ENCODE peak calls at places on chromosomes 3 and 15, in eight cellular contexts. X, Y, P, A, V, M, W and S are unnamed samples.

GRCh38 chr3:187020376-187020775 is 90.0 kb downstream of the ST6GAL1 start:
- DNase-seq in X (no peak), Y (no peak), P (no peak), A (no peak), V (no peak), M (no peak), W (no peak), S (no peak)

GRCh38 chr3:58063424-58063823 is 55.2 kb downstream of the FLNB start:
- DNase-seq in X (no peak), Y (no peak), P (peak), A (no peak), V (no peak), M (no peak), W (no peak), S (no peak)

GRCh38 chr3:136237961-136238649 is 12.0 kb upstream of the PCCB start:
- DNase-seq in X (no peak), Y (no peak), P (no peak), A (no peak), V (no peak), M (no peak), W (no peak), S (no peak)

GRCh38 chr15:68278345-68279217 is 1.0 kb downstream of the FEM1B start:
- DNase-seq in X (peak), Y (no peak), P (no peak), A (no peak), V (peak), M (no peak), W (no peak), S (no peak)

GRCh38 chr3:59581000-59581399 is 531.2 kb upstream of the CFAP20DC start:
- DNase-seq in X (no peak), Y (no peak), P (no peak), A (no peak), V (no peak), M (no peak), W (no peak), S (no peak)

GRCh38 chr3:120173056-120173675 is 78.9 kb upstream of the GSK3B start:
- DNase-seq in X (no peak), Y (no peak), P (no peak), A (no peak), V (no peak), M (no peak), W (no peak), S (no peak)

GRCh38 chr15:100803158-100803440 is 76.5 kb upstream of the ALDH1A3 start:
- DNase-seq in X (no peak), Y (no peak), P (no peak), A (peak), V (no peak), M (no peak), W (no peak), S (no peak)

GRCh38 chr3:34073961-34074360 is 275.5 kb downstream of the PDCD6IP start:
- DNase-seq in X (no peak), Y (no peak), P (no peak), A (no peak), V (no peak), M (no peak), W (no peak), S (no peak)

GRCh38 chr15:50358805-50359204 is 3.8 kb upstream of the GABPB1 start:
- DNase-seq in X (peak), Y (no peak), P (no peak), A (no peak), V (no peak), M (no peak), W (no peak), S (no peak)

GRCh38 chr15:53837263-53837662 is 77.8 kb upstream of the WDR72 start:
- DNase-seq in X (no peak), Y (no peak), P (no peak), A (peak), V (no peak), M (no peak), W (peak), S (peak)

GRCh38 chr15:101664303-101664913 is 12.2 kb upstream of the TM2D3 start:
- DNase-seq in X (no peak), Y (no peak), P (no peak), A (no peak), V (no peak), M (no peak), W (no peak), S (no peak)

GRCh38 chr3:11434017-11434526 is 161.9 kb downstream of the ATG7 start:
- DNase-seq in X (peak), Y (no peak), P (peak), A (peak), V (no peak), M (no peak), W (no peak), S (no peak)

GRCh38 chr3:29186131-29186599 is 94.7 kb upstream of the RBMS3 start:
- DNase-seq in X (no peak), Y (no peak), P (no peak), A (no peak), V (no peak), M (no peak), W (no peak), S (no peak)

GRCh38 chr15:56683925-56684324 is 49.4 kb downstream of the ZNF280D start:
- DNase-seq in X (no peak), Y (no peak), P (no peak), A (no peak), V (no peak), M (no peak), W (no peak), S (peak)

GRCh38 chr3:9349321-9350117 is 13.3 kb upstream of the THUMPD3 start:
- DNase-seq in X (no peak), Y (no peak), P (no peak), A (no peak), V (no peak), M (no peak), W (no peak), S (no peak)

GRCh38 chr3:111761309-111761795 is 97.7 kb upstream of the PHLDB2 start:
- DNase-seq in X (peak), Y (no peak), P (no peak), A (no peak), V (peak), M (no peak), W (no peak), S (no peak)

GRCh38 chr15:48928877-48929538 is 34.7 kb downstream of the SHC4 start:
- DNase-seq in X (no peak), Y (no peak), P (no peak), A (no peak), V (no peak), M (no peak), W (no peak), S (no peak)

GRCh38 chr3:127822166-127822835 is at the start of gene MGLL:
- DNase-seq in X (peak), Y (peak), P (peak), A (no peak), V (no peak), M (no peak), W (peak), S (no peak)

GRCh38 chr15:90921887-90922286 is 10.5 kb downstream of the HDDC3 start:
- DNase-seq in X (no peak), Y (no peak), P (no peak), A (no peak), V (no peak), M (no peak), W (no peak), S (no peak)

GRCh38 chr3:46492890-46493547 is 4.8 kb upstream of the RTP3 start:
- DNase-seq in X (no peak), Y (no peak), P (no peak), A (no peak), V (no peak), M (no peak), W (no peak), S (no peak)

GRCh38 chr3:51706788-51707731 is at the start of gene GRM2:
- DNase-seq in X (peak), Y (peak), P (peak), A (peak), V (peak), M (no peak), W (peak), S (peak)

GRCh38 chr3:111808439-111808838 is 50.6 kb upstream of the PHLDB2 start:
- DNase-seq in X (no peak), Y (no peak), P (no peak), A (no peak), V (no peak), M (no peak), W (no peak), S (no peak)

GRCh38 chr15:67741313-67741712 is 84.0 kb upstream of the SKOR1 start:
- DNase-seq in X (no peak), Y (no peak), P (no peak), A (no peak), V (no peak), M (no peak), W (no peak), S (peak)

GRCh38 chr3:41200669-41201021 is 1.3 kb downstream of the CTNNB1 start:
- DNase-seq in X (no peak), Y (no peak), P (no peak), A (no peak), V (no peak), M (no peak), W (no peak), S (peak)

GRCh38 chr15:71748327-71748726 is 62.0 kb upstream of the NR2E3 start:
- DNase-seq in X (no peak), Y (no peak), P (no peak), A (no peak), V (no peak), M (no peak), W (no peak), S (no peak)

GRCh38 chr3:64238971-64239667 is 13.9 kb upstream of the PRICKLE2 start:
- DNase-seq in X (peak), Y (peak), P (peak), A (peak), V (peak), M (no peak), W (no peak), S (no peak)

GRCh38 chr3:52891615-52892081 is 5.7 kb downstream of the STIMATE start:
- DNase-seq in X (no peak), Y (no peak), P (no peak), A (no peak), V (no peak), M (no peak), W (no peak), S (no peak)

GRCh38 chr3:140298569-140299070 is 363.6 kb downstream of the CLSTN2 start:
- DNase-seq in X (no peak), Y (no peak), P (no peak), A (no peak), V (no peak), M (no peak), W (no peak), S (no peak)

DNA sequence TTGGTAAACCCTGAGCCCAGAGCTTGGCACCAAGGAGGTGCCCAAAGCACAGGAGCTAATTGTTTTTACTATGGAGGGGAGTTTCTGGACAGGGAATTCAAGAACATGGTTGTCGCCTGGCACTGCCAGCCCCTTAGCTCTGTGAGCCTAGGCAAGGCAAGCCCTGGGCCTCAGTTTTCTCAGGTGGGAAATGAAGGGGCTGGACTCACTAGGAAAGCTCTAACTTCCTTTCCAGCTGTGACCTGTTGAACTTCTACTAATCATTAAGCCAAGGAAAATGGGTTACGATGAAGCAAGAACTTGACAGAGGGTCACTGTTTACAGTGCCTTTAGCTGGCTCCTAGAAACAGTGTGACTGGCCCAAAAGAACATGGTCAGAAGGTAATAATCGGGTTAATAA is 277.2 kb downstream of the SHQ1 start:
- DNase-seq in X (no peak), Y (no peak), P (no peak), A (no peak), V (no peak), M (no peak), W (no peak), S (no peak)
- H3K27ac ChIP-seq in X (no peak), Y (no peak), P (no peak), A (no peak), V (no peak), M (no peak), W (no peak), S (no peak)

DNA sequence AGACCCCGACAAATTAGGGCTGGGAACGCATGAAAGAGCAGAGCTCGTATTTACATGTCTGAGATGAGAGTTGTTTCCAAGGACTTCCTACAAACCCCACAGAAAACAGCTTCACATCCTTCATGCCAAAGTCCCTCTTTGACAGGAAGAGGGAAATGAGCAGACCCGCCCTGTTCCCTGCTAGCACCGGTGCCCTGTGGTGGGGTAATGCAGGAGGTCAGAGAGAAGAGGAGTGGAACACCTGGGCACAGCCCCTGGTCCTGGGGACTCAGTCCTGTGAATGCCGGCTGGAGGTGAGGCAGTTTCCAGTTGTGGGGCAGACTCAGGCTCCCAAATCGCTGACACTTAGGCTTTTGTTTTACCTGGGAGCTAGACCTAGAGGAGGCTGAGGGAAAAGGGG is 4.0 kb downstream of the PLA2G4D start:
- DNase-seq in X (no peak), Y (peak), P (no peak), A (no peak), V (no peak), M (no peak), W (no peak), S (no peak)
- TF ChIP-seq CTCF in X (no peak), Y (no peak), P (no peak), A (no peak), V (no peak), M (no peak), W (no peak), S (no peak)

GRCh38 chr15:60575995-60576394 is 97.1 kb upstream of the ICE2 start:
- DNase-seq in X (no peak), Y (peak), P (no peak), A (no peak), V (no peak), M (no peak), W (no peak), S (no peak)
- H3K27ac ChIP-seq in X (no peak), Y (no peak), P (no peak), A (no peak), V (no peak), M (no peak), W (no peak), S (no peak)

GRCh38 chr3:142154186-142154585 is 4.8 kb upstream of the TFDP2 start:
- DNase-seq in X (no peak), Y (no peak), P (no peak), A (no peak), V (no peak), M (no peak), W (no peak), S (no peak)

GRCh38 chr3:142151240-142151639 is 1.9 kb upstream of the TFDP2 start:
- DNase-seq in X (no peak), Y (no peak), P (no peak), A (no peak), V (no peak), M (no peak), W (no peak), S (no peak)

GRCh38 chr3:142150271-142150670 is 927 bp upstream of the TFDP2 start:
- DNase-seq in X (no peak), Y (no peak), P (no peak), A (no peak), V (no peak), M (no peak), W (no peak), S (no peak)

GRCh38 chr3:142151828-142152227 is 2.5 kb upstream of the TFDP2 start:
- DNase-seq in X (no peak), Y (no peak), P (no peak), A (no peak), V (no peak), M (no peak), W (no peak), S (no peak)

DNA sequence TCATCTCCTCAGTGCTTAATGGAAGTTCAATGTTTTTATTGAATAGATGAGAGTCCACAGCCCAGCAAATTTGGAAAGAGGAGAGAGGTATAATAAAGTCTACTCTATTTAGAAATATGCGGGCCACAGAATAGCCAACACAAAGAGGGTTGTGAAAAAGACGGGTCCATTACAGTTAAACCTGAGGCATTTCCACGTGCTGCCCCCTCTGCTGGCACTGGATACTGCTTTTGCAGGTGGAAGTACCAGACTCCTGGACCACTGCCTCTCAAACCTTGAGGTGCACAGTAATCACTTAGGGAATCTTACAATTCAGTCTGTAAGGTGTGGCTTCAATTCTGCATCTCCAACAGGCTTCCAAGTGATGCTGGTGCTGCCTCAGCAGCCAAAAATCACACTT is 3.0 kb upstream of the TFDP2 start:
- DNase-seq in X (peak), Y (no peak), P (no peak), A (no peak), V (no peak), M (no peak), W (no peak), S (no peak)
- TF ChIP-seq CTCF in X (peak), Y (no peak), P (no peak), A (no peak), V (peak), M (peak), W (no peak), S (peak)

GRCh38 chr3:157088133-157088488 is 71.8 kb downstream of the CCNL1 start:
- DNase-seq in X (no peak), Y (no peak), P (no peak), A (no peak), V (no peak), M (no peak), W (no peak), S (no peak)
- H3K27ac ChIP-seq in X (peak), Y (peak), P (peak), A (peak), V (peak), M (peak), W (peak), S (peak)

GRCh38 chr3:182909318-182910040 is 70.9 kb downstream of the DCUN1D1 start:
- DNase-seq in X (peak), Y (no peak), P (no peak), A (no peak), V (no peak), M (no peak), W (no peak), S (no peak)
- TF ChIP-seq CTCF in X (peak), Y (no peak), P (peak), A (no peak), V (peak), M (peak), W (no peak), S (peak)

GRCh38 chr15:98787936-98788757 is 139.8 kb downstream of the IGF1R start:
- DNase-seq in X (no peak), Y (no peak), P (no peak), A (no peak), V (no peak), M (no peak), W (no peak), S (no peak)

GRCh38 chr15:98785408-98785795 is 137.1 kb downstream of the IGF1R start:
- DNase-seq in X (no peak), Y (no peak), P (no peak), A (no peak), V (no peak), M (no peak), W (no peak), S (no peak)

GRCh38 chr15:98787190-98787589 is 138.9 kb downstream of the IGF1R start:
- DNase-seq in X (no peak), Y (no peak), P (no peak), A (no peak), V (no peak), M (no peak), W (no peak), S (no peak)

GRCh38 chr15:98785796-98786581 is 137.7 kb downstream of the IGF1R start:
- DNase-seq in X (no peak), Y (no peak), P (no peak), A (no peak), V (no peak), M (no peak), W (no peak), S (no peak)

DNA sequence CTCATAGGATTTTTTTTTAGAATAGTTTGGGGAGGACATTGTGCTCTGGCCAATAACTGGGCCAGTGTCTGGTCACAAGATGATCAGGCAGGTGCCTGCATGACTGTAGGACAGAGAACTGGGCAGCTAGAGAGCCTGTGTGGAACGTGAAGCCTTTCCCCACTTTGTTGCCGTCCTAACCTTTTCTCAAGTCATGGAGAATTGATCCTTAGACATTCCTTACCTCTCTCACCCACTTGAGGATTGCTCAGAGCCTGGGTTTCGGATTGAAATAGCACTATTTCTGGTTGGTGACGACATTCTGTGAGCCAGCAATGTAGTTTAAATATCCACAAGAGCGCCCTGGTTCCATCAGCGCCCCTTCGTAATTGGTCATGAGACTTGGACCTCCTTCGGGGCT is 138.4 kb downstream of the IGF1R start:
- DNase-seq in X (no peak), Y (no peak), P (no peak), A (no peak), V (no peak), M (no peak), W (no peak), S (no peak)
- H3K27ac ChIP-seq in X (no peak), Y (no peak), P (no peak), A (peak), V (no peak), M (no peak), W (peak), S (no peak)

DNA sequence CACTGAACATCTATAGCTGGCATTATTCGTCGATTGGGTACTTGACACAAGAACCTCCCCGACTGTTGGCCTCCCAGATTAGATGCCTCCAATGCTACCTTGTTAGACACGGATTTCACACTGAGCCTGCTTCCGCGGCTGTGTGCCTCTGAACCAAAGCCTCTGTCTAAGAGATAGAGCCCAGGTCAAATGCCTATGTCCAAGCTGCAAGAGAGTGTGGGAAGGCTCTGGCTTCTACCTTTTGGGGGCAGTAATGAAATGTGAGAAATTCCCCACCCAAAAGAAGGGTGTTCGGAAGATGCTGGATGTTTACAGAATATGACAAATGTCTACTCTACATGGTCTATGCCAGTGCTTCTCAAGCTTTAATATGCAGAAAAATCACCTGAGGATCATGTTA is 2.0 kb upstream of the RPUSD2 start:
- DNase-seq in X (no peak), Y (no peak), P (no peak), A (no peak), V (no peak), M (no peak), W (no peak), S (no peak)
- TF ChIP-seq CTCF in X (peak), Y (no peak), P (no peak), A (no peak), V (peak), M (no peak), W (no peak), S (peak)

GRCh38 chr3:133948131-133948810 is 52.6 kb upstream of the RAB6B start:
- DNase-seq in X (no peak), Y (no peak), P (no peak), A (no peak), V (peak), M (no peak), W (peak), S (no peak)
- H3K27ac ChIP-seq in X (no peak), Y (peak), P (no peak), A (peak), V (no peak), M (no peak), W (no peak), S (no peak)

GRCh38 chr15:31391687-31392671 is 65.3 kb downstream of the KLF13 start:
- DNase-seq in X (peak), Y (peak), P (peak), A (peak), V (no peak), M (peak), W (peak), S (peak)
- TF ChIP-seq CTCF in X (peak), Y (no peak), P (no peak), A (no peak), V (peak), M (no peak), W (no peak), S (no peak)